ENCODE peak calls at places on chromosomes 13 and 19, in nine cellular contexts. X is fibroblast of pulmonary artery, P is glutamatergic neuron, C is GM06990, I is body of pancreas, L is uterus, F is HL-60, E is neural progenitor cell, T is omental fat pad. N is an unnamed sample.
A peak's percentile ranks its signal among the peaks of the same experiment; 100 is the strongest.

GRCh38 chr19:13149628-13150186 is 468 bp downstream of the STX10 start:
- DNase-seq in X (peak; percentile 52), I (peak; percentile 70), F (peak; percentile 61), C (no peak), E (peak; percentile 72), L (peak; percentile 43), P (peak; percentile 79), T (no peak), N (no peak)

GRCh38 chr19:45632468-45633196 is 6.6 kb downstream of the EML2 start:
- DNase-seq in E (peak; percentile 93), C (peak; percentile 62), L (peak; percentile 30), X (peak; percentile 91), F (no peak), P (peak; percentile 86), T (peak; percentile 60), I (peak; percentile 67), N (no peak)

GRCh38 chr13:107817652-107818287 is 397.6 kb downstream of the LIG4 start:
- DNase-seq in I (no peak), L (no peak), T (no peak), F (no peak), P (no peak), X (no peak), E (peak; percentile 6), C (no peak), N (no peak)

GRCh38 chr13:62682788-62683187 is 1267.1 kb upstream of the PCDH20 start:
- DNase-seq in L (no peak), X (no peak), P (no peak), E (no peak), T (no peak), F (no peak), C (no peak), I (no peak), N (no peak)

GRCh38 chr13:37241786-37242185 is 136.3 kb upstream of the CSNK1A1L start:
- DNase-seq in C (no peak), F (no peak), I (no peak), L (no peak), E (no peak), X (peak; percentile 45), P (no peak), T (no peak), N (no peak)

GRCh38 chr19:45763691-45764294 is 5.3 kb downstream of the SIX5 start:
- DNase-seq in X (no peak), I (no peak), P (no peak), F (no peak), L (peak; percentile 38), E (no peak), C (no peak), T (no peak), N (no peak)

GRCh38 chr13:20411638-20412342 is 113.9 kb downstream of the CRYL1 start:
- DNase-seq in P (no peak), F (peak; percentile 13), C (no peak), E (no peak), I (no peak), X (no peak), T (no peak), L (no peak), N (no peak)

GRCh38 chr13:94186470-94186869 is 293.0 kb downstream of the DCT start:
- DNase-seq in P (no peak), I (no peak), F (no peak), E (no peak), C (no peak), X (no peak), T (no peak), L (no peak), N (no peak)

GRCh38 chr13:49997935-49998334 is 1.1 kb downstream of the TRIM13 start:
- DNase-seq in T (no peak), P (no peak), F (no peak), L (no peak), E (no peak), C (no peak), X (no peak), I (no peak), N (no peak)

GRCh38 chr13:69565334-69565733 is 542.3 kb upstream of the ATXN8OS start:
- DNase-seq in C (no peak), E (peak; percentile 56), T (no peak), I (no peak), P (peak; percentile 18), F (peak; percentile 8), L (no peak), X (no peak), N (no peak)

GRCh38 chr19:9913237-9914000 is 22.9 kb downstream of the OLFM2 start:
- DNase-seq in L (no peak), E (peak; percentile 68), T (no peak), P (peak; percentile 47), I (peak; percentile 31), F (no peak), X (no peak), C (no peak), N (no peak)

GRCh38 chr19:4660993-4661392 is 9.1 kb downstream of the MYDGF start:
- DNase-seq in L (no peak), T (no peak), E (no peak), F (no peak), X (no peak), P (no peak), C (no peak), I (no peak), N (no peak)

DNA sequence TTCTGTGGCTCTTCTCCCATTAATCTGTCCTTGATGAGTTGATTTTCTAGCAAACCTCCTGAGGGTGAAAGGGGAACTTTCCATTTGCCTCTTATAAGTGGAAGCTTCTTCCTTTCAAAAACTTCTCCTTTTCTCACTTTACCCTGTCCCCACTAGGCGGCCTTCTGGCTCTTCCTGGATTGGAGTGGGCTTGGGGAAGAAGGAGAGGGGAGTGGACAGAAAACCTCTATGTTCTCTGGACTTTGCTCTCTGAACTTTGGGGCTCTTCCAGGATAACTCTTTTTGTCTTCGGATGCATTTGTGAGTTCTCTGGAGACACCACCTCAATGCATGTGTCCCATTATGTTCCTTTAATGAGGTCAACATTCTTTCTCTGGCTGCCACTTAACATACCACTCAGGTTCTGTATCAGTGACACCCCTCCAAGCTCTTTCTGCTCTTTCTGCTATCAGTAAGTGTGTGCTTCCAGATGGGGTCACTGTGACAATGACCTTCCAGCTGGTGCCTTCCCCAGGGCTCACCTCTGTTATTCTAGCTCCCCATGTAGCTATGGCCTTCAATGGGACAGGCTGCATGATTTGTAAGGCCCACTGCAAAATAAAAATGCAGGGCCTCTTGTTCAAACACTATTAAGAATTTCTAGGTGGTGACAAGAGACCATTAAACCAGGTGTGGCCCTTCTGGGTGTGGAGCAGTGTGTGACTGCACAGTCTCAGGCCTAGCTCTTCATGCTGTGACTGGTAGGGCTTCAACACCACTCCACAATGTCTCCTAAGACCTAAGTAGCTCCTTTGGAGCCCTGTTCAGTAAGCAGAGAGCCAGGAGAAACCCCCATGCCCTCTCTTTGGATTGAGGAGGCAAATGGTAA is 389.2 kb downstream of the EFNB2 start:
- DNase-seq in L (no peak), E (no peak), F (no peak), C (no peak), I (no peak), T (no peak), P (no peak), X (no peak), N (no peak)
- TF ChIP-seq CTCF in L (no peak), E (no peak), F (no peak), C (no peak), I (no peak), T (no peak), P (no peak), X (no peak), N (no peak)

GRCh38 chr13:113209336-113209879 is at the start of gene CUL4A:
- DNase-seq in F (no peak), X (peak; percentile 64), E (peak; percentile 95), T (no peak), C (no peak), I (peak; percentile 82), L (peak; percentile 75), P (peak; percentile 80), N (no peak)

GRCh38 chr13:113209880-113210421 is 538 bp downstream of the CUL4A start:
- DNase-seq in P (peak; percentile 57), T (no peak), L (peak; percentile 26), E (peak; percentile 62), F (no peak), I (peak; percentile 71), C (peak; percentile 82), X (peak; percentile 59), N (no peak)

GRCh38 chr13:113208424-113209335 is at the start of gene PCID2:
- DNase-seq in C (peak; percentile 96), L (peak; percentile 81), T (peak; percentile 57), I (peak; percentile 92), F (peak; percentile 74), X (peak; percentile 88), E (peak; percentile 96), P (peak; percentile 90), N (no peak)

GRCh38 chr13:113210834-113211233 is 1.4 kb downstream of the CUL4A start:
- DNase-seq in P (no peak), C (no peak), L (no peak), F (no peak), T (no peak), X (no peak), E (no peak), I (no peak), N (no peak)

GRCh38 chr13:113211774-113212173 is 2.4 kb downstream of the CUL4A start:
- DNase-seq in X (no peak), C (no peak), L (no peak), P (peak; percentile 60), I (no peak), T (no peak), F (no peak), E (peak; percentile 51), N (no peak)
- TF ChIP-seq CTCF in X (no peak), C (no peak), L (no peak), P (no peak), I (no peak), T (no peak), F (no peak), E (peak; percentile 25), N (peak; percentile 52)

DNA sequence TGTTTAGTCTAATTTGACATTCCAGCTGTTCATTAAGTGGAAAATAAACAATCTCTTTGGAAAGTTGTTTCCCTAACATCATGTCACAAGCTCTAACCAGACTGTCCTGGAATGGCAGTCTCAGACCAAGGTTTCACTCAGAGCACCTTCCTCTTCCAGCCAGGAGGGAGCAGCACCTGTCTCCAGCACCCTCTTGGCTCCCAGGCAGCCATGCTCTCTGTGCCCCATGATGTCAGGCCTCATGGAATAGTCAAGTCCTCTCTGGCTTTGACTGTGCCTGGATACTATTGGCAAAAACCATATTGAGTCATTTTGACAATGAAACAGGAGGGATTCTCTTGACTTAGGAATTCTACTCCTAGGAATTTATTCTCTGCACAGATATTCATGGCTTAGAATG is 171.4 kb downstream of the OXGR1 start:
- DNase-seq in T (no peak), X (peak; percentile 35), L (no peak), C (no peak), F (no peak), I (peak; percentile 43), E (peak; percentile 50), P (peak; percentile 29), N (no peak)
- TF ChIP-seq CTCF in T (no peak), X (peak; percentile 37), L (no peak), C (peak; percentile 33), F (no peak), I (peak; percentile 8), E (peak; percentile 56), P (no peak), N (peak; percentile 42)

DNA sequence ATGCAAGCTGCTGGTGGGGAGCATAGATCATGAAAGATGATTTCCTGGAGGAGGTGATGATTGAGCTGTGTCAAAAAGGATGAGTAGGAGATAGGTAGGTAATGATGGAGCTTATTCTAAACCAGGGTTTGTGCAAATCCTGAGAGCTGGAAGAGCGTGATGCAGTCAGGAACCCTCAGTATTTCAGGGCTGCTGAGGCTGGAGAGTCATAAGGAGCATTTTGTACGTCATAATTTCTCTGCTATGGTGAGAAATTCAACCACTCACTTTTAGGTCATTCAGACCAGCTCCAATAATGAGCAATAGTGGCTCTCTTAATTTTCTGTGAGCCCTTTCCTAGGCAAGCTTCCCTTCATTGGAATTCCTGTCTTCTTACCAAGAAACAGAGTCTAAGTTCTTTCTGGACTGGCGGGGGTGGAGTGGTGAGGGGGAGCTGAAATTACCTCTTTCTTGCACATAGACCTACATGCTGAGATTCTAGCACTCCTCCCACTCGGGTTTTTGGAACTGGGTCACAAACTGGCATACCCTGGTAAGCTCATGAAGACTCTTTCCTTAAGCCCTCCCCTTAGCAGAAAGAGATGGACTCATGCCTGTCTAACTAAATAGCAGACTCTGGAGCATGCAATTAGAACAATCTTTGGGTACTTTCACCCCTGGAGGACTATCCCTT is 62.2 kb upstream of the MYCBP2 start:
- DNase-seq in F (no peak), L (no peak), C (no peak), P (no peak), E (no peak), I (no peak), T (no peak), X (no peak), N (no peak)
- TF ChIP-seq CTCF in F (no peak), L (no peak), C (no peak), P (no peak), E (no peak), I (no peak), T (no peak), X (no peak), N (no peak)

N was measured in chondrocyte.